ENCODE peak calls at places on chromosome 9, in four cellular contexts. L, K, R and Y are unnamed samples. For H3K4me1, the result is how much of the 10 kb centered on the place peaks cover.

GRCh38 chr9:127452481-127453092 is 1.3 kb downstream of the LRSAM1 start:
- DNase-seq in L (peak), K (no peak), R (no peak), Y (peak)

GRCh38 chr9:18666348-18666747 is 192.4 kb downstream of the ADAMTSL1 start:
- DNase-seq in L (peak), K (no peak), R (no peak), Y (no peak)

GRCh38 chr9:137534256-137535119 is 15.7 kb downstream of the PNPLA7 start:
- DNase-seq in L (peak), K (peak), R (peak), Y (peak)

GRCh38 chr9:131180454-131180853 is 55.1 kb downstream of the NUP214 start:
- DNase-seq in L (peak), K (no peak), R (no peak), Y (peak)

GRCh38 chr9:97548819-97549540 is 47.5 kb downstream of the TMOD1 start:
- DNase-seq in L (no peak), K (no peak), R (no peak), Y (no peak)

GRCh38 chr9:123081824-123082223 is 48.4 kb downstream of the GPR21 start:
- DNase-seq in L (peak), K (peak), R (peak), Y (no peak)

GRCh38 chr9:79939819-79940218 is 368.1 kb downstream of the TLE4 start:
- DNase-seq in L (no peak), K (no peak), R (no peak), Y (no peak)

GRCh38 chr9:124179196-124180071 is 78.3 kb upstream of the NEK6 start:
- DNase-seq in L (no peak), K (no peak), R (no peak), Y (no peak)

GRCh38 chr9:35812025-35812602 is at the start of gene SPAG8:
- DNase-seq in L (peak), K (peak), R (peak), Y (peak)

GRCh38 chr9:38435526-38435925 is 11.3 kb upstream of the IGFBPL1 start:
- DNase-seq in L (peak), K (no peak), R (no peak), Y (no peak)

GRCh38 chr9:135338546-135338945 is 141.0 kb upstream of the PPP1R26 start:
- DNase-seq in L (no peak), K (no peak), R (no peak), Y (no peak)

GRCh38 chr9:91502475-91502874 is 78.8 kb upstream of the NFIL3 start:
- DNase-seq in L (no peak), K (no peak), R (no peak), Y (no peak)

GRCh38 chr9:93826905-93827544 is 128.1 kb downstream of the BARX1 start:
- DNase-seq in L (no peak), K (no peak), R (no peak), Y (no peak)

GRCh38 chr9:81116340-81117207 is 572.8 kb downstream of the TLE1 start:
- DNase-seq in L (no peak), K (no peak), R (no peak), Y (no peak)

GRCh38 chr9:86328153-86328552 is 26.1 kb downstream of the TUT7 start:
- DNase-seq in L (no peak), K (no peak), R (no peak), Y (no peak)

GRCh38 chr9:686381-686813 is 155.1 kb upstream of the DMRT1 start:
- DNase-seq in L (peak), K (no peak), R (no peak), Y (no peak)
- H3K4me1 ChIP-seq in L (under half), K (under half), R (under half), Y (under half)

DNA sequence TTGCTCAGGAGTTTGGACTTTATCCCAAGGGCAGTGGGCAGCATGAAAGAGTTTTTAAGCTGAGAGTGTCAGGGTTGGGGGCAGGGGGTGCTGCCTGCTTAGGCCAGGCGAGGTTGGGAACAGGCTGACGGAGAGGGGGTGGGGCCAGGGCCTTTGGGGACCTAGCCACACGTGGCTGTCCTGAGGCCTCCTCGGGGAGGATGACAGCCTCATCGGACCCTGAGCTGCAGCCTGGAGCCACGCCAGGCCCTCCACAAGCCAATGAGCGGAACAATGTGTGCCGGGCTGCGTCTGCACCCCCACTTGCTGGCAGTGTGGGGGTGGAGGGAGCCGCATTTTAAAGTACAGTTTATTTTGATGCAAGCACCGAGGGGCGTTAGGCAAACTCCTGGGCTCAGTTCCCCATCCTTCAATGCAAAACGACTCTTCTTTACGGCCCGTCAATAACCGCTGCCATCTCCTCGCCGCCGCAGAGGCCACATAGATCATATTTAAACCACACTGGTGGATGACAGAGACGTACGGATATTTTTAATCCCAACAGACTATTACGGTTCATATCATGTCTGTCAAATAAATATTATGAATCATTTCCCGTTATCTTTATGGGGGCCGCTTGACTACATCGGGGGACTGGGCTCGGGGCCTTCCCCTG is 5.2 kb upstream of the RXRA start:
- DNase-seq in L (no peak), K (no peak), R (no peak), Y (peak)
- H2AFZ ChIP-seq in L (no peak), K (no peak), R (no peak), Y (no peak)

DNA sequence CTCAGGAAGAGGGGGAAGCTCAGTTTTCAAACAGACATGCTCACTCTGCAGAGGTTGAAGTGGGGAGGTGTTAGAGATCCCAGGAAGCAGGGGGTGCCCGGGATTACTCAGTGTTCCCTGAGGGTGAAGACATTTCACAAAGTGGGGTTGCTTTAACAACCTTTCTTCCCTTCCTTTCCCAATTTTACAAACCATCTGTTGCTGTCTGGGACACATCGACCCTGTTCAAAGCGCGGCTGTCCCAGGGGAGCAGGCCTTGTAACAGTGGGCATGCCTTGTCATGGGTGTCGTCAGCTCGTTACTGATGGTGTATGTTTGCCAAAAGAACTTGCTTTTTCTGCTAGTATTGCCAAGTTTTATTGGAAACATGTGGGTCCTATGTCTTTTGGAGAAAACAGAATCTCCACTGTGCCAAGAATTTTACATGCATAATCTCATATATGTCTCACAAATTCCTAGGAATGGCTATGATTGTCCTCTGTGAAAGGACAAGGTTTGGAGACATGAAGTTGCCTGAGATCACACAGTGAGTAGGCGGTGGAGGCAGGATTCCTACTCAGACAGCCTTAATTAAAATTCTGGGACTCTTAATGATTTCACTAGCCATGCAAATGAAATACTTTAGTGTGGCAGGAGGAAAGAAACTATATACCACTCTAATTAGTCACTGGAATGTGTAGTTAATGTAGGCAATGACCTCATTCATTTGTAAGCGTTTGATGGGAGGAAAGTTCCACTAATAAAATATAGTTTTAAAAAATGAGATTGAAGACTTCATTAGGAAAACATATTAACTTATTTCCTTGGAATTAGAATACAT is 198.9 kb downstream of the NXNL2 start:
- DNase-seq in L (peak), K (no peak), R (no peak), Y (no peak)
- TF ChIP-seq EZH2phosphoT487 in L (no peak), K (no peak), R (no peak), Y (no peak)

DNA sequence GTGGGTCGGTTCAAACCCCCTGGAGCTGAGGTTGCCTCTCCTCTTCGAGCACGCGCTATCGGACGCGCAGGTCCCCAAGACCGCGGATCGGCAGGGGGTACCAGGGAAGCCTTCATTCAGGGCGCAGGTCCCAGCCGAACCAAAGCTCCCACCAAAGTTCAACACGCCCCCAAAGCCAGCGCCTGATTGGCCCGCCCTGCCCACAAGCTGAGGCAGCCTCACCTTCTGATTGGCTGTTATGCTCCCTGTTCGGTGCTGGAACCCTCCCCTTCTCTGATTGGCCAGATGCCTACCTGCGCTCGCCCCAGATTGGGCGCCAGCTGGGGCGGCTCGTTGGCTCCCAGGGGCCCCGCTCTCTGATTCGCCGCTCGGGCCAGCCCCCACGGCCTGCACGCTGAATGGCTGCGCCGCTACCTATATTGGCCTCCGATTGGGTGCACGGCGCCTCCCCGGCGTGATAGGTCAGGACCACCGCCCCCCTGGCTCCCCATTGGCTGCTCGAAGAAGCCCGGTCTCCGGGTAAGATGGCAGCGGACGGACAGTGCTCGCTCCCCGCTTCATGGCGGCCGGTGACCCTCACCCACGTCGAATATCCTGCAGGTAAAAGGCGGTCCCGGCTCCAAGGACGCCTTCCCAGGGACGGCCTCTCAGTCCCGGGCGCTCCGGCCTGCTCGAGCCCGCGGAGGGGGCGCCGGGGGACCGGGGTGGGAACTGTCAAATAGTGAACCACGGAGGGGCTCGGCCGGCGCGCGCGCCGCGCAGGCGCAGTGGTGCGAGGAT is at the start of gene DOLPP1:
- DNase-seq in L (peak), K (peak), R (peak), Y (peak)
- H3K4me1 ChIP-seq in L (under half), K (under half), R (under half), Y (under half)

GRCh38 chr9:82829818-82830217 is 233.1 kb downstream of the RASEF start:
- DNase-seq in L (no peak), K (no peak), R (no peak), Y (no peak)
- H2AFZ ChIP-seq in L (no peak), K (no peak), R (no peak), Y (no peak)